ENCODE peak calls at places on chromosomes 7 and 10, in five cellular contexts. One of them, this sample, is unnamed.
A peak's percentile ranks its signal among the peaks of the same experiment; 100 is the strongest.

GRCh38 chr10:109866168-109866994 is 56.9 kb downstream of the XPNPEP1 start:
- DNase-seq in A549: peak; percentile 21
- DNase-seq in GM12878: no peak
- DNase-seq in HepG2: no peak
- DNase-seq in K562: peak; percentile 17
- DNase-seq in this sample: peak; percentile 52

GRCh38 chr10:113037222-113037621 is 87.2 kb downstream of the TCF7L2 start:
- DNase-seq in A549: no peak
- DNase-seq in GM12878: no peak
- DNase-seq in HepG2: no peak
- DNase-seq in K562: no peak
- DNase-seq in this sample: no peak

GRCh38 chr7:154985230-154985629 is 17.7 kb downstream of the PAXIP1 start:
- DNase-seq in A549: no peak
- DNase-seq in GM12878: no peak
- DNase-seq in HepG2: no peak
- DNase-seq in K562: no peak
- DNase-seq in this sample: no peak

GRCh38 chr7:132755538-132756481 is 179.5 kb upstream of the PLXNA4 start:
- DNase-seq in A549: no peak
- DNase-seq in GM12878: no peak
- DNase-seq in HepG2: no peak
- DNase-seq in K562: no peak
- DNase-seq in this sample: no peak

GRCh38 chr7:50591480-50592438 is 26.6 kb upstream of the DDC start:
- DNase-seq in A549: no peak
- DNase-seq in GM12878: peak; percentile 21
- DNase-seq in HepG2: peak; percentile 78
- DNase-seq in K562: no peak
- DNase-seq in this sample: no peak

GRCh38 chr7:129644634-129645230 is 33.2 kb downstream of the NRF1 start:
- DNase-seq in A549: peak; percentile 55
- DNase-seq in GM12878: no peak
- DNase-seq in HepG2: peak; percentile 37
- DNase-seq in K562: peak; percentile 31
- DNase-seq in this sample: peak; percentile 54

GRCh38 chr7:42614636-42615035 is 297.2 kb downstream of the C7orf25 start:
- DNase-seq in A549: no peak
- DNase-seq in GM12878: no peak
- DNase-seq in HepG2: no peak
- DNase-seq in K562: no peak
- DNase-seq in this sample: no peak

GRCh38 chr10:96576277-96576980 is 10.4 kb downstream of the TM9SF3 start:
- DNase-seq in A549: no peak
- DNase-seq in GM12878: no peak
- DNase-seq in HepG2: no peak
- DNase-seq in K562: no peak
- DNase-seq in this sample: no peak

GRCh38 chr10:31758495-31758894 is 170.1 kb downstream of the ARHGAP12 start:
- DNase-seq in A549: no peak
- DNase-seq in GM12878: no peak
- DNase-seq in HepG2: no peak
- DNase-seq in K562: no peak
- DNase-seq in this sample: no peak

GRCh38 chr7:2288986-2289611 is 25.1 kb downstream of the SNX8 start:
- DNase-seq in A549: no peak
- DNase-seq in GM12878: no peak
- DNase-seq in HepG2: no peak
- DNase-seq in K562: no peak
- DNase-seq in this sample: no peak

GRCh38 chr7:75565129-75565528 is 73.0 kb downstream of the SPDYE5 start:
- DNase-seq in A549: peak; percentile 15
- DNase-seq in GM12878: no peak
- DNase-seq in HepG2: no peak
- DNase-seq in K562: no peak
- DNase-seq in this sample: peak; percentile 8

GRCh38 chr10:98235876-98236275 is 32.1 kb downstream of the LOXL4 start:
- DNase-seq in A549: no peak
- DNase-seq in GM12878: no peak
- DNase-seq in HepG2: no peak
- DNase-seq in K562: no peak
- DNase-seq in this sample: no peak

GRCh38 chr10:71742301-71743098 is 22.9 kb upstream of the C10orf105 start:
- DNase-seq in A549: no peak
- DNase-seq in GM12878: no peak
- DNase-seq in HepG2: no peak
- DNase-seq in K562: no peak
- DNase-seq in this sample: no peak

GRCh38 chr10:34001087-34001580 is 666.7 kb upstream of the NRP1 start:
- DNase-seq in A549: no peak
- DNase-seq in GM12878: no peak
- DNase-seq in HepG2: peak; percentile 50
- DNase-seq in K562: no peak
- DNase-seq in this sample: no peak

GRCh38 chr7:112790651-112790973 is 419 bp upstream of the TMEM168 start:
- DNase-seq in A549: no peak
- DNase-seq in GM12878: peak; percentile 44
- DNase-seq in HepG2: no peak
- DNase-seq in K562: no peak
- DNase-seq in this sample: no peak

GRCh38 chr7:148732862-148733261 is 34.2 kb downstream of the CUL1 start:
- DNase-seq in A549: no peak
- DNase-seq in GM12878: no peak
- DNase-seq in HepG2: no peak
- DNase-seq in K562: peak; percentile 41
- DNase-seq in this sample: no peak

GRCh38 chr7:11486271-11486670 is 345.7 kb downstream of the THSD7A start:
- DNase-seq in A549: peak; percentile 20
- DNase-seq in GM12878: no peak
- DNase-seq in HepG2: no peak
- DNase-seq in K562: no peak
- DNase-seq in this sample: no peak

DNA sequence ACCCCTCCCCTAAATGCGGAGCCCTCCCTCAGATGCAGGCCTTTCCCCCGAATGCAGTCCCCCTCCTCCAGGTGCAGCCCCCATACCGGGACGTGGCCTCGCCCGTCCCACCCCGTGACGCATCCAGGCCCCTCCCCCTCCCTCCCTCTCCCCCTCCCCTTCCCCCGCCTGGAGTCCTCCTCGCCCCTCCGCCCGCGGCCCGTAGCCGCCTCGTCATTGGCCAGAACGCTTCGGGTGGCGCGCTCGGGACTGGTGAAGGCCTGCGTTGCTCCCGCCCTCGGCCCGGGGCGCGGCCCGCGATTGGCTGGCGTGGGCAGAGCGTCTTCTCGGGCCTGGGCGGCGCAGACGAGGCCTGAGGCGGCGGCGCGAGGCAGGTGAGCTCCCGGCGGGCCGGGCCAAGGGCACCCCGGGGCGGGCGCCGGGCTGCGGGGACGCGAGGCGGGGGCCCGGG is 16.0 kb upstream of the SUN1 start:
- DNase-seq in A549: peak; percentile 98
- DNase-seq in GM12878: peak; percentile 84
- DNase-seq in HepG2: peak; percentile 93
- DNase-seq in K562: peak; percentile 98
- DNase-seq in this sample: peak; percentile 99
- H3K4me1 ChIP-seq in A549: peaks cover 17% of the 10 kb centered on the region
- H3K4me1 ChIP-seq in GM12878: peaks cover 24% of the 10 kb centered on the region
- H3K4me1 ChIP-seq in HepG2: peaks cover 81% of the 10 kb centered on the region
- H3K4me1 ChIP-seq in K562: peaks cover 21% of the 10 kb centered on the region
- H3K4me1 ChIP-seq in this sample: peaks cover 31% of the 10 kb centered on the region

GRCh38 chr10:44997105-44997748 is 3.5 kb upstream of the ZNF22 start:
- DNase-seq in A549: no peak
- DNase-seq in GM12878: no peak
- DNase-seq in HepG2: no peak
- DNase-seq in K562: no peak
- DNase-seq in this sample: no peak

GRCh38 chr10:45000138-45000763 is 472 bp upstream of the ZNF22 start:
- DNase-seq in A549: no peak
- DNase-seq in GM12878: no peak
- DNase-seq in HepG2: no peak
- DNase-seq in K562: no peak
- DNase-seq in this sample: peak; percentile 21

GRCh38 chr10:44995914-44996633 is 4.6 kb upstream of the ZNF22 start:
- DNase-seq in A549: no peak
- DNase-seq in GM12878: no peak
- DNase-seq in HepG2: peak; percentile 94
- DNase-seq in K562: no peak
- DNase-seq in this sample: no peak

GRCh38 chr10:44995581-44995913 is 5.2 kb upstream of the ZNF22 start:
- DNase-seq in A549: no peak
- DNase-seq in GM12878: no peak
- DNase-seq in HepG2: no peak
- DNase-seq in K562: no peak
- DNase-seq in this sample: no peak

DNA sequence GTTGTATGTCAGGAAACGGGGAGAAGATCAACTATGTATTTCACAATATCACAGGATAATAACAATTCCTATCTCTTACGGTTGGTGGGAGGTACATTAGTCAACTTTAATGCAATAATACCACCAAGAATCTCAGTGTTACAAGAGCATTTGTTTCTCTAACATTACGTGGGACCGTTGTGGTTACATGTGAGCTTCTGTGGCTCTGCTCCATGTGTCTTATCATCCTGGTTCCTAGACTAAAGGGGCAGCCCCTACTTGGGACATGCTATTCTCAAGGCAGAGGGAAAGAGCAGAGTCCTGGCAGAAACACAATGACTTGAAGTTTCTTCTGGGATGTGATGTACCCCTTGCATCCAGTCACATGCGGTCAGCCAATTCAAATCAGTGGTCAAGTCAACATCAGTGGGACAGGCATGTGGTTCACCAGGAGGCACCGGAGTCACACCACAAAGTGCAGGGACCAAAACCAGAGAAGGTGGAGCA is 2.5 kb upstream of the ZNF22 start:
- DNase-seq in A549: no peak
- DNase-seq in GM12878: no peak
- DNase-seq in HepG2: no peak
- DNase-seq in K562: no peak
- DNase-seq in this sample: no peak
- TF ChIP-seq JUNB in A549: no peak
- TF ChIP-seq JUNB in GM12878: no peak
- TF ChIP-seq JUNB in HepG2: no peak
- TF ChIP-seq JUNB in K562: no peak
- TF ChIP-seq JUNB in this sample: no peak

GRCh38 chr7:151796871-151797270 is 80.0 kb downstream of the PRKAG2 start:
- DNase-seq in A549: no peak
- DNase-seq in GM12878: no peak
- DNase-seq in HepG2: no peak
- DNase-seq in K562: no peak
- DNase-seq in this sample: no peak
- H3K4me1 ChIP-seq in A549: peaks cover 25% of the 10 kb centered on the region
- H3K4me1 ChIP-seq in GM12878: no peaks in the 10 kb centered on the region
- H3K4me1 ChIP-seq in HepG2: peaks cover 7% of the 10 kb centered on the region
- H3K4me1 ChIP-seq in K562: no peaks in the 10 kb centered on the region
- H3K4me1 ChIP-seq in this sample: no peaks in the 10 kb centered on the region

DNA sequence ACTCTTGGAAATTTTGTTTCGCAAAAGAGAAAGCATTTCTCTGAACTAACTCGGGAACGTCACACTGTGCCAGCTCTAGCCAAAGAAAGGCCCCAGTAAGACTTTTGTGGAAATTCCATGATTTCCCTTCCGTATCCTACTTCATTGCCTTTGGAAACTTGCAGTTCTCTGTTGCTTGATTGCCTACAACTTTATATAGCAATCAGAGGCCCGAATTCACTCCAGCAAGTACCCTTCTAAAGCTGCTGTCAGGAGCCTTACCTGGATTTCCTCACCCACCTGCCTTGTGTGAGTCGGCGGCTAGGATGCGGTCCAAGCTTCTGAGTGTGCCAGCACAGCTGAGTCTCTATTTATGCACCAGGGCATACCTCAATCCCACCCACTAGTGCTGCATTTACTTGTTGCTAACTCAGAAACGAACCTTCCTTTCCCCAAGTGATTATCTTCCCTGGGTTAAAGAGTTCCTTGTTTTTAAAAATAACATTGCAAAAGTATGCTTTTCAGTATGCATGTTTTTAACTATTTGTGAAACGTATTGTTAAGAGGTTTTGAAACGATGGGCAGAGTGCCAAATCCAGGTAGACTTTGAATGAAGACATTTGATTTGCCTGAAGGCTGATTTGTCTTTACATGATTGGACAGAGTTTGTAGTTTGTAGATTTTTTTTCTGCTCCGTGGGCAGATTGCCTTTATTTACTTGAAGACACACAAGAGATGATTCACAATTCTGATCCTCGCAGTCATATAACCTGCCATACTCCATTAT is at the start of gene AGR2:
- DNase-seq in A549: peak; percentile 85
- DNase-seq in GM12878: no peak
- DNase-seq in HepG2: no peak
- DNase-seq in K562: no peak
- DNase-seq in this sample: peak; percentile 14
- TF ChIP-seq JUNB in A549: no peak
- TF ChIP-seq JUNB in GM12878: no peak
- TF ChIP-seq JUNB in HepG2: no peak
- TF ChIP-seq JUNB in K562: no peak
- TF ChIP-seq JUNB in this sample: no peak